ENCODE peak calls at places on chromosomes 16 and 17, in six cellular contexts. C, M, J, O, W and I are unnamed samples.

GRCh38 chr16:2963074-2963610 is 933 bp upstream of the KREMEN2 start:
- DNase-seq in W (no peak), M (no peak), J (no peak), O (peak; percentile 56), C (no peak), I (peak; percentile 34)

GRCh38 chr16:23079683-23080221 is 69.5 kb downstream of the USP31 start:
- DNase-seq in M (no peak), C (no peak), W (no peak), O (no peak), J (no peak), I (no peak)

GRCh38 chr17:2214047-2214717 is 89.4 kb downstream of the SMG6 start:
- DNase-seq in C (peak; percentile 61), W (no peak), M (no peak), J (peak; percentile 56), O (no peak), I (no peak)

GRCh38 chr17:31415004-31415454 is 23.6 kb downstream of the RAB11FIP4 start:
- DNase-seq in J (no peak), W (no peak), O (no peak), M (no peak), C (no peak), I (no peak)

GRCh38 chr17:31825961-31826691 is 32.9 kb downstream of the COPRS start:
- DNase-seq in C (no peak), M (no peak), O (no peak), J (peak; percentile 52), W (peak; percentile 45), I (no peak)

GRCh38 chr17:6681176-6681575 is 29.6 kb downstream of the C17orf100 start:
- DNase-seq in J (no peak), W (no peak), O (no peak), C (no peak), M (no peak), I (no peak)

GRCh38 chr17:72076678-72077030 is 44.2 kb upstream of the SOX9 start:
- DNase-seq in O (no peak), M (no peak), C (no peak), W (no peak), J (no peak), I (no peak)

GRCh38 chr17:40071720-40072480 is 9.1 kb downstream of the THRA start:
- DNase-seq in C (peak; percentile 76), M (peak; percentile 95), J (peak; percentile 82), W (peak; percentile 79), O (no peak), I (peak; percentile 85)

GRCh38 chr16:88810166-88810867 is 1.4 kb downstream of the APRT start:
- DNase-seq in J (no peak), C (no peak), O (no peak), W (no peak), M (no peak), I (no peak)

GRCh38 chr17:38325221-38325851 is 18.4 kb downstream of the GPR179 start:
- DNase-seq in O (no peak), W (peak; percentile 51), M (no peak), J (peak; percentile 2), C (no peak), I (no peak)

GRCh38 chr16:86965840-86966239 is 351.4 kb downstream of the C16orf95 start:
- DNase-seq in C (no peak), M (no peak), O (no peak), W (no peak), J (no peak), I (no peak)

GRCh38 chr17:34366529-34367107 is 3.6 kb upstream of the CCL1 start:
- DNase-seq in W (no peak), O (peak; percentile 36), C (no peak), J (no peak), M (no peak), I (no peak)

GRCh38 chr16:84710686-84711085 is 10.9 kb downstream of the USP10 start:
- DNase-seq in W (no peak), O (no peak), J (no peak), M (no peak), C (no peak), I (no peak)

GRCh38 chr17:57016764-57017116 is 38.8 kb downstream of the SCPEP1 start:
- DNase-seq in O (no peak), J (no peak), C (no peak), M (no peak), W (no peak), I (no peak)

GRCh38 chr16:26605872-26606271 is 460.9 kb upstream of the C16orf82 start:
- DNase-seq in M (no peak), C (no peak), O (no peak), J (no peak), W (no peak), I (no peak)

GRCh38 chr17:49244839-49245238 is 14.3 kb upstream of the PHOSPHO1 start:
- DNase-seq in W (no peak), J (no peak), M (no peak), O (no peak), C (no peak), I (no peak)

GRCh38 chr17:76957600-76958464 is 89.6 kb downstream of the MGAT5B start:
- DNase-seq in J (no peak), O (no peak), C (no peak), W (no peak), M (no peak), I (no peak)

GRCh38 chr17:58630883-58631522 is 60.8 kb downstream of the TEX14 start:
- DNase-seq in W (no peak), J (peak; percentile 56), O (no peak), C (no peak), M (peak; percentile 49), I (peak; percentile 43)

GRCh38 chr17:14201087-14201486 is 35.6 kb downstream of the CDRT15 start:
- DNase-seq in C (no peak), W (no peak), J (peak; percentile 82), M (no peak), O (peak; percentile 32), I (no peak)

GRCh38 chr16:27426423-27427408 is 24.7 kb downstream of the IL21R start:
- DNase-seq in M (peak; percentile 26), O (peak; percentile 56), C (no peak), W (no peak), J (peak; percentile 84), I (no peak)

GRCh38 chr17:48558057-48558456 is 13.1 kb upstream of the HOXB2 start:
- DNase-seq in J (no peak), M (no peak), O (no peak), W (no peak), C (no peak), I (no peak)

GRCh38 chr17:28879886-28880571 is 17.5 kb downstream of the FLOT2 start:
- DNase-seq in O (no peak), J (no peak), M (no peak), W (no peak), C (no peak), I (no peak)
- TF ChIP-seq CTCF in O (no peak), J (no peak), M (no peak), W (no peak), C (no peak), I (no peak)

GRCh38 chr17:66753126-66753920 is 81.6 kb upstream of the CACNG5 start:
- DNase-seq in J (no peak), O (no peak), W (no peak), C (no peak), M (no peak), I (no peak)

GRCh38 chr17:66751771-66752170 is 83.1 kb upstream of the CACNG5 start:
- DNase-seq in W (no peak), C (no peak), M (no peak), O (no peak), J (no peak), I (no peak)

GRCh38 chr17:66752411-66752810 is 82.5 kb upstream of the CACNG5 start:
- DNase-seq in M (no peak), W (no peak), J (no peak), O (no peak), C (no peak), I (no peak)

GRCh38 chr17:66755944-66756290 is 79.0 kb upstream of the CACNG5 start:
- DNase-seq in W (no peak), C (no peak), J (no peak), O (no peak), M (no peak), I (no peak)

DNA sequence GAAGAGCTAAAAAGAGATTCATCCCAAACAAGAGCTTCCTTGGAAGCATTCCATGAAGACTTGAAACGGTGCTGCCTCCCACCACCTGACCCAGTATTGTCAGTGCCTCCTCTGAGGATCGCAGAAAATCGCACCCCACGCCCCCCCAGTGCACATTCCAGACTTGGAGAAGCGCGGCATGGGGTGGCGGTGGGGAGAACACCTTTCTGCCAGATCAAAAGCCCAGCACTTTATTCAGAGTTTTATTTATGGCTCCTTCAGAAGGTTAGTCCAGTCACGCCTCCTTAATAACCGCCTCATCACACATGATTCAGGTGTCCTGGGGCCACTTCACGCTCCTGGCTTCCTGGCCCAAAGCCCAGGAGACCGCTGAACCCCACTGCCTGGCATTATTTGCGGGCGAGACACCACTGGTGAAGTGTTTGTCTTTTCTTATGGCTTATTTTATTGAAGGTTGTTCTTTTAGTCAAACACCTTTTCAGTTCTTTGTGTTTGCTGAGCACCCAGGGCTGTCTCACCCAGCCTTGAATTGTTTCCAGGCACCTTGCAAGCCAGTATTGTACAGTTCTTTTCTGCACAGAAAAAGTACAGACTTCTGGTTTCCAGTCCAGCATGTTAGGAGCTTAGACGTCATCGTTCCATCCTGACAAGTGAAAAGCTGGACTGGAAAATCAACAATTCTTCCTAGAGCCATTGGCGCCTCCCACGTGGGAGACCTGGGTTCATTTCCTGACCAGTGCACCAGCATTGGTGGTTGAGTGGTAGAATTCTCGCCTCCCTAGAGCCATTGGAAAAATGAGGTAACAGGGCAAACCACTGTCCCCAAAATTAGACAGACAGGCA is 79.6 kb upstream of the CACNG5 start:
- DNase-seq in O (no peak), J (peak; percentile 49), C (no peak), M (no peak), W (no peak), I (no peak)
- H3K27ac ChIP-seq in O (no peak overlapping the region), J (no peak overlapping the region), C (no peak overlapping the region), M (no peak overlapping the region), W (no peak overlapping the region), I (no peak overlapping the region)

DNA sequence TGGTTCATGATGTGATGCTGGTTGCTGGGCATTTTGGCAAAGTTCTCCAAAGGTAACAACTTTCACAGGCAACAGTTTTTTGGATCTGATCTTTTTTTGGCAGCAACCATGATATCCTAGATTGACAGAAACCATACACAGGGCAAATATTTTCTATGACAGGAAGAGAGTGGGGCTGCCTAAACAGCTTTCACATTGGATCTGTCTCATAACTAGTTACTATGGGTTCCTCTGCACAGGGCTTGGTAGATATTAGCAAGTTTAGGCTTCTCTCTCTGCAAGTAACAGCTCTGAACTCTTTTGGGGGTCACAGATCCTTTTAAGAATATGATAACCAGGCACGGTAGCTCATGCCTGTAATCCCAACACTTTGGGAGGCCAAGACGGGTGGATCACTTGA is 28.6 kb downstream of the COG4 start:
- DNase-seq in J (no peak), C (no peak), M (no peak), W (no peak), O (no peak), I (no peak)
- H3K4me3 ChIP-seq in J (no peak overlapping the region), C (no peak overlapping the region), M (no peak overlapping the region), W (no peak overlapping the region), O (no peak overlapping the region), I (no peak overlapping the region)

GRCh38 chr17:73957564-73957963 is 245.9 kb upstream of the RPL38 start:
- DNase-seq in O (no peak), J (no peak), C (no peak), W (peak; percentile 58), M (no peak), I (no peak)

GRCh38 chr17:73958453-73958852 is 245.0 kb upstream of the RPL38 start:
- DNase-seq in C (no peak), M (no peak), W (no peak), O (no peak), J (no peak), I (no peak)

GRCh38 chr17:73956169-73956568 is 247.3 kb upstream of the RPL38 start:
- DNase-seq in C (no peak), O (no peak), M (no peak), W (no peak), J (no peak), I (no peak)

GRCh38 chr17:73955616-73956015 is 247.9 kb upstream of the RPL38 start:
- DNase-seq in M (peak; percentile 8), J (no peak), O (no peak), W (no peak), C (no peak), I (no peak)

GRCh38 chr17:73956595-73957465 is 246.6 kb upstream of the RPL38 start:
- DNase-seq in W (peak; percentile 89), C (peak; percentile 27), O (peak; percentile 35), M (peak; percentile 59), J (peak; percentile 64), I (peak; percentile 64)
- TF ChIP-seq CTCF in W (no peak), C (peak; percentile 53), O (peak; percentile 67), M (no peak), J (peak; percentile 24), I (peak; percentile 57)